ENCODE peak calls at places on chromosome 21, in seven cellular contexts. N, T, I, G, L, J and D are unnamed samples.
A peak's percentile ranks its signal among the peaks of the same experiment; 100 is the strongest.

GRCh38 chr21:17476006-17476405 is 36.8 kb upstream of the CXADR start:
- DNase-seq in L (no peak), N (no peak), T (no peak), J (no peak), I (no peak), G (no peak), D (no peak)

GRCh38 chr21:21712761-21713558 is 714.8 kb downstream of the NCAM2 start:
- DNase-seq in N (no peak), L (no peak), G (peak; percentile 62), I (peak; percentile 2), J (no peak), T (no peak), D (no peak)

GRCh38 chr21:43879348-43880110 is 14.5 kb downstream of the AGPAT3 start:
- DNase-seq in T (no peak), L (no peak), J (no peak), N (no peak), G (no peak), I (no peak), D (no peak)

GRCh38 chr21:35563885-35564451 is 496.4 kb downstream of the SETD4 start:
- DNase-seq in T (peak; percentile 25), G (peak; percentile 91), I (peak; percentile 95), N (no peak), L (no peak), J (peak; percentile 18), D (no peak)

GRCh38 chr21:16570856-16571255 is 841.1 kb downstream of the USP25 start:
- DNase-seq in I (no peak), T (no peak), L (no peak), J (no peak), G (no peak), N (no peak), D (no peak)

GRCh38 chr21:40760811-40761210 is 86.1 kb downstream of the DSCAM start:
- DNase-seq in J (no peak), T (no peak), G (no peak), N (no peak), I (no peak), L (no peak), D (no peak)

GRCh38 chr21:46268371-46268770 is 17.0 kb downstream of the MCM3AP start:
- DNase-seq in I (no peak), J (no peak), N (no peak), T (no peak), G (no peak), L (no peak), D (no peak)

GRCh38 chr21:40717008-40717407 is 129.9 kb downstream of the DSCAM start:
- DNase-seq in T (no peak), L (no peak), N (no peak), I (no peak), G (no peak), J (no peak), D (no peak)

GRCh38 chr21:33123396-33124120 is 53.6 kb downstream of the OLIG1 start:
- DNase-seq in J (no peak), L (no peak), T (peak; percentile 26), N (no peak), G (no peak), I (no peak), D (no peak)

GRCh38 chr21:33076600-33077329 is 6.8 kb downstream of the OLIG1 start:
- DNase-seq in G (no peak), J (no peak), I (no peak), T (no peak), L (no peak), N (no peak), D (no peak)

GRCh38 chr21:27725916-27726315 is 759.0 kb upstream of the ADAMTS5 start:
- DNase-seq in T (no peak), N (no peak), L (no peak), G (peak; percentile 45), I (peak; percentile 78), J (no peak), D (no peak)

GRCh38 chr21:34034369-34035014 is 38.9 kb upstream of the MRPS6 start:
- DNase-seq in I (no peak), L (no peak), N (no peak), T (peak; percentile 15), J (no peak), G (no peak), D (no peak)

GRCh38 chr21:26747216-26747615 is 98.0 kb downstream of the ADAMTS1 start:
- DNase-seq in T (no peak), J (no peak), I (no peak), G (no peak), N (no peak), L (no peak), D (no peak)

GRCh38 chr21:21715286-21715969 is 717.2 kb downstream of the NCAM2 start:
- DNase-seq in T (peak; percentile 4), L (no peak), I (peak; percentile 56), J (no peak), G (peak; percentile 93), N (no peak), D (no peak)

GRCh38 chr21:27571706-27572105 is 604.8 kb upstream of the ADAMTS5 start:
- DNase-seq in N (no peak), T (no peak), L (no peak), I (peak; percentile 64), G (peak; percentile 81), J (peak; percentile 50), D (no peak)

GRCh38 chr21:35096959-35097358 is 47.9 kb upstream of the RUNX1 start:
- DNase-seq in L (no peak), G (no peak), I (no peak), T (no peak), J (no peak), N (no peak), D (no peak)

GRCh38 chr21:16942703-16943102 is 570.1 kb upstream of the CXADR start:
- DNase-seq in L (peak; percentile 43), I (peak; percentile 9), J (no peak), G (peak; percentile 17), N (no peak), T (peak; percentile 88), D (peak; percentile 69)

GRCh38 chr21:33157303-33157702 is 72.4 kb upstream of the IFNAR2 start:
- DNase-seq in G (no peak), T (peak; percentile 45), J (no peak), I (no peak), L (no peak), N (no peak), D (no peak)

GRCh38 chr21:35649186-35649585 is 411.1 kb downstream of the SETD4 start:
- DNase-seq in T (peak; percentile 23), L (no peak), N (no peak), J (no peak), I (peak; percentile 24), G (peak; percentile 70), D (no peak)

DNA sequence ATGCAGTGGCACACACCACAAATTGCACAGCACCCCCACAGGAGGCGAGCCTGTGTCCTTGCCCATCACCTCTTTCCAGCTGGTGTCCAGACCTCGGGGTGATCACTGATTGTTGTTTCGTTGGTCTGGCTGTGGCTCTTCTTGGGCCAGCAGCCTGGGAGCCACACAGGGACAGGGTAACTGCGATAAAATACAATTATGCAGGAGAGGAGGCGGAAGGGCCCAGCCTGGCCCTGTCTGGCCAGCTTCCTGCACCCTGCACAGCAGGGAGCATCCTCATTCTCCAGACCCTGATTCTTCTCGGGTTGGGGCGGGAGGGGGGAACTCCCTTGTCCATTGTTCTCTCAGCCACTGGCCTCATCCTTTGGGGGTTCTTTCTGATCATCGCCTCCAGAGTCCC is 83.6 kb downstream of the ADARB1 start:
- DNase-seq in N (no peak), T (no peak), I (no peak), L (no peak), J (no peak), G (no peak), D (peak; percentile 27)
- H2AK5ac ChIP-seq in N (peak overlapping the region; percentile 11), T (no peak overlapping the region), I (no peak overlapping the region), L (no peak overlapping the region), J (no peak overlapping the region), G (no peak overlapping the region), D (no peak overlapping the region)

DNA sequence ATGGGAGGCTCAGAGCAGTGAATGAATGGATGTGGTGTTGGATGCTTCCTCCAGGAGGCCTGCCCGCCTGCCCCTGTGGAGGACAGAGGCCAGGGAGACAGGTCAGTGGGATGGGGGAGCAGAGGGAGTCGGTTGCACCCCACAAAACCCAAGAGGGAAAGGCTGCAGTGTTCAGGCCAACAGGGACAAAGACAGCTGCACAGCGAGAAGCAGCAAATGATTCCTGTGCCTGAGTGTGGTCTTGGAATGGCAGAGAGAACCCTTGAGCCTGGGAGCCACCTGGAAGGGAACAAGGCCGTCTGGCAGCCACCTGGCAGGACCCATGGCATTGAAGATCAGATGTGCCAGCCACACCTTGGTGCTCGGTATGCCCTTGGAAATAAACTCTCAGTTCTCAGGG is 8.1 kb downstream of the TFF3 start:
- DNase-seq in G (no peak), I (no peak), N (no peak), T (no peak), J (no peak), L (no peak), D (no peak)
- H2AK5ac ChIP-seq in G (no peak overlapping the region), I (no peak overlapping the region), N (no peak overlapping the region), T (no peak overlapping the region), J (no peak overlapping the region), L (no peak overlapping the region), D (no peak overlapping the region)

GRCh38 chr21:31594726-31595125 is 64.8 kb upstream of the SOD1 start:
- DNase-seq in J (peak; percentile 91), G (no peak), L (no peak), N (no peak), I (no peak), T (no peak), D (no peak)

GRCh38 chr21:31594279-31594678 is 65.2 kb upstream of the SOD1 start:
- DNase-seq in L (no peak), N (no peak), G (no peak), J (no peak), I (no peak), T (no peak), D (no peak)

GRCh38 chr21:31597683-31598082 is 61.8 kb upstream of the SOD1 start:
- DNase-seq in I (no peak), G (no peak), J (peak; percentile 20), T (no peak), N (no peak), L (no peak), D (peak; percentile 38)

GRCh38 chr21:31593161-31593560 is 66.3 kb upstream of the SOD1 start:
- DNase-seq in I (no peak), J (no peak), N (no peak), L (no peak), G (no peak), T (no peak), D (no peak)

DNA sequence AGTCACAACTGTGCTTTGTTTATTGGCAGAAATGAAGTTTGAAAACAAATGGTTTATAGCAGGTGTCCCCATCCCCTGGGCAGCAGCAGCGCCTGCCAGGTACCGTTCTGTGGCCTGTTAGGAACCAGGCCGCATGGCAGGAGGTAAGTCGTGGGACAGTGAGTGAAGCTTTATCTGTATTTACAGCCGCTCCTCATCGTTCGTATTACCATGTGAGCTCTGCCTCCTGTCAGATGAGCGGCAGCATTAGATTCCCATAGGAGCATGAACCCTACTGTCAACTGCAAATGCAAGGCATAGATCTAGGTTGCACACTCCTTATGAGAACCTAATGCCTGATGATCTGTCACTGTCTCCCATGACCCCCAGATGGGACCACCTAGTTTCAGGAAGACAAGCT is 63.4 kb upstream of the SOD1 start:
- DNase-seq in I (no peak), J (no peak), N (no peak), T (no peak), G (no peak), L (no peak), D (no peak)
- H2AK5ac ChIP-seq in I (no peak overlapping the region), J (no peak overlapping the region), N (no peak overlapping the region), T (no peak overlapping the region), G (no peak overlapping the region), L (no peak overlapping the region), D (no peak overlapping the region)

GRCh38 chr21:36902793-36903192 is 63.7 kb downstream of the HLCS start:
- DNase-seq in T (no peak), G (peak; percentile 55), J (no peak), N (no peak), I (peak; percentile 11), L (no peak), D (no peak)
- H2AK5ac ChIP-seq in T (no peak overlapping the region), G (peak overlapping the region; percentile 25), J (no peak overlapping the region), N (no peak overlapping the region), I (no peak overlapping the region), L (no peak overlapping the region), D (no peak overlapping the region)